ENCODE peak calls at places on chromosomes 1 and 21, in six cellular contexts. T, P, V, G, L and X are unnamed samples.

GRCh38 chr1:53572061-53572801 is 113.0 kb downstream of the DMRTB1 start:
- DNase-seq in T (no peak), P (peak), V (peak), G (no peak), L (peak), X (no peak)

GRCh38 chr1:172818841-172819527 is 160.1 kb downstream of the FASLG start:
- DNase-seq in T (no peak), P (no peak), V (no peak), G (peak), L (no peak), X (peak)

GRCh38 chr1:31244326-31244725 is 4.6 kb upstream of the NKAIN1 start:
- DNase-seq in T (no peak), P (no peak), V (peak), G (no peak), L (no peak), X (no peak)

GRCh38 chr1:210321131-210321530 is 7.6 kb upstream of the HHAT start:
- DNase-seq in T (no peak), P (no peak), V (no peak), G (no peak), L (no peak), X (no peak)

GRCh38 chr1:6998267-6998666 is 213.0 kb downstream of the CAMTA1 start:
- DNase-seq in T (no peak), P (no peak), V (no peak), G (no peak), L (no peak), X (no peak)

GRCh38 chr1:8373547-8374270 is 55.8 kb downstream of the SLC45A1 start:
- DNase-seq in T (no peak), P (peak), V (peak), G (no peak), L (peak), X (no peak)

GRCh38 chr1:93607814-93608187 is 73.8 kb downstream of the BCAR3 start:
- DNase-seq in T (no peak), P (no peak), V (peak), G (peak), L (no peak), X (no peak)

GRCh38 chr1:17276568-17276967 is 27.7 kb downstream of the PADI3 start:
- DNase-seq in T (no peak), P (no peak), V (peak), G (no peak), L (peak), X (no peak)

GRCh38 chr1:197180252-197180878 is 33.9 kb upstream of the ASPM start:
- DNase-seq in T (no peak), P (no peak), V (peak), G (no peak), L (peak), X (no peak)

GRCh38 chr1:93616221-93616995 is 65.2 kb downstream of the BCAR3 start:
- DNase-seq in T (no peak), P (peak), V (no peak), G (no peak), L (no peak), X (no peak)

GRCh38 chr1:19597463-19598309 is 46.4 kb upstream of the NBL1 start:
- DNase-seq in T (no peak), P (no peak), V (peak), G (no peak), L (peak), X (no peak)

GRCh38 chr1:19036049-19036546 is 79.6 kb upstream of the IFFO2 start:
- DNase-seq in T (no peak), P (no peak), V (no peak), G (no peak), L (no peak), X (no peak)

GRCh38 chr21:29334717-29335428 is 36.2 kb downstream of the BACH1 start:
- DNase-seq in T (no peak), P (no peak), V (peak), G (no peak), L (no peak), X (no peak)

GRCh38 chr1:32240140-32240951 is 6.7 kb upstream of the FAM167B start:
- DNase-seq in T (peak), P (peak), V (peak), G (peak), L (peak), X (no peak)

GRCh38 chr1:92376345-92376744 is 77.5 kb downstream of the RPAP2 start:
- DNase-seq in T (no peak), P (no peak), V (no peak), G (no peak), L (no peak), X (no peak)

GRCh38 chr1:208136459-208137143 is 107.6 kb downstream of the PLXNA2 start:
- DNase-seq in T (no peak), P (peak), V (no peak), G (no peak), L (no peak), X (no peak)

GRCh38 chr1:68339505-68339904 is 107.2 kb upstream of the WLS start:
- DNase-seq in T (no peak), P (no peak), V (peak), G (no peak), L (no peak), X (no peak)

GRCh38 chr1:46568614-46569013 is 17.2 kb upstream of the KNCN start:
- DNase-seq in T (no peak), P (no peak), V (no peak), G (no peak), L (no peak), X (no peak)

GRCh38 chr1:58283380-58284338 is 262.9 kb downstream of the OMA1 start:
- DNase-seq in T (no peak), P (no peak), V (no peak), G (no peak), L (no peak), X (no peak)

GRCh38 chr1:21337931-21338567 is 47.8 kb upstream of the ECE1 start:
- DNase-seq in T (no peak), P (peak), V (peak), G (no peak), L (peak), X (no peak)

GRCh38 chr1:245622332-245623014 is 467.7 kb downstream of the KIF26B start:
- DNase-seq in T (no peak), P (no peak), V (no peak), G (no peak), L (no peak), X (no peak)

GRCh38 chr1:17108786-17109185 is 10.5 kb downstream of the PADI2 start:
- DNase-seq in T (no peak), P (no peak), V (no peak), G (no peak), L (no peak), X (no peak)

GRCh38 chr1:41465741-41466140 is 18.7 kb downstream of the EDN2 start:
- DNase-seq in T (no peak), P (no peak), V (no peak), G (no peak), L (no peak), X (no peak)

GRCh38 chr1:11948822-11949458 is 14.4 kb downstream of the PLOD1 start:
- DNase-seq in T (no peak), P (no peak), V (no peak), G (no peak), L (no peak), X (no peak)

GRCh38 chr1:222629921-222630535 is 12.1 kb downstream of the MIA3 start:
- DNase-seq in T (no peak), P (no peak), V (no peak), G (no peak), L (no peak), X (no peak)

GRCh38 chr1:116075981-116076380 is 35.2 kb upstream of the MAB21L3 start:
- DNase-seq in T (no peak), P (no peak), V (peak), G (no peak), L (no peak), X (no peak)

GRCh38 chr1:59298178-59298583 is 1.3 kb downstream of the FGGY start:
- DNase-seq in T (no peak), P (peak), V (no peak), G (no peak), L (no peak), X (no peak)

GRCh38 chr1:9687120-9687875 is 35.8 kb downstream of the PIK3CD start:
- DNase-seq in T (no peak), P (peak), V (peak), G (peak), L (peak), X (no peak)

GRCh38 chr1:232978091-232978634 is 27.8 kb downstream of the NTPCR start:
- DNase-seq in T (no peak), P (no peak), V (no peak), G (no peak), L (no peak), X (no peak)

GRCh38 chr1:156727914-156728598 is at the start of gene METTL25B:
- DNase-seq in T (peak), P (peak), V (peak), G (peak), L (peak), X (peak)

GRCh38 chr1:107949467-107950253 is 15.3 kb downstream of the VAV3 start:
- DNase-seq in T (no peak), P (no peak), V (no peak), G (no peak), L (no peak), X (no peak)

GRCh38 chr1:19616489-19616888 is 27.6 kb upstream of the NBL1 start:
- DNase-seq in T (no peak), P (no peak), V (peak), G (no peak), L (peak), X (no peak)

GRCh38 chr1:66542811-66543767 is 9.1 kb downstream of the SGIP1 start:
- DNase-seq in T (peak), P (no peak), V (peak), G (no peak), L (peak), X (no peak)

GRCh38 chr1:107659961-107660360 is 305.0 kb downstream of the VAV3 start:
- DNase-seq in T (no peak), P (no peak), V (no peak), G (no peak), L (no peak), X (no peak)

GRCh38 chr1:65728504-65728903 is 64.2 kb upstream of the PDE4B start:
- DNase-seq in T (no peak), P (no peak), V (no peak), G (no peak), L (no peak), X (no peak)

GRCh38 chr1:16617778-16618580 is 4.6 kb upstream of the NBPF1 start:
- DNase-seq in T (no peak), P (no peak), V (no peak), G (no peak), L (no peak), X (no peak)